ENCODE peak calls at places on chromosomes 3 and 15, in eight cellular contexts. G, E, F, Q, R, Y, C and I are unnamed samples. For H3K9me3, the result is how much of the 10 kb centered on the place peaks cover.

GRCh38 chr3:193878051-193878838 is 257.7 kb upstream of the HES1 start:
- DNase-seq in Y (no peak), E (no peak), Q (no peak), F (no peak), R (no peak), G (no peak), C (peak), I (no peak)

GRCh38 chr3:106004137-106004600 is 135.4 kb upstream of the CBLB start:
- DNase-seq in Y (no peak), Q (no peak), G (no peak), C (no peak), R (no peak), F (no peak), E (peak), I (no peak)

GRCh38 chr3:149152420-149152819 is 23.0 kb downstream of the HPS3 start:
- DNase-seq in F (no peak), E (peak), G (no peak), Q (no peak), R (no peak), C (no peak), Y (no peak), I (no peak)

GRCh38 chr3:169300436-169300835 is 363.1 kb downstream of the MECOM start:
- DNase-seq in Q (no peak), E (no peak), R (no peak), G (no peak), F (no peak), C (no peak), Y (no peak), I (no peak)

GRCh38 chr3:62295571-62295970 is 77.8 kb downstream of the FEZF2 start:
- DNase-seq in G (no peak), E (no peak), F (no peak), C (no peak), R (no peak), Q (no peak), Y (no peak), I (no peak)

GRCh38 chr3:139541156-139541897 is 1.8 kb upstream of the RBP1 start:
- DNase-seq in R (no peak), C (no peak), G (no peak), Q (no peak), Y (no peak), E (no peak), F (no peak), I (no peak)

GRCh38 chr3:194640829-194641228 is 7.6 kb upstream of the TMEM44 start:
- DNase-seq in Y (no peak), C (peak), E (peak), Q (no peak), F (no peak), R (no peak), G (no peak), I (peak)

GRCh38 chr3:35744419-35744818 is 105.1 kb downstream of the ARPP21 start:
- DNase-seq in G (no peak), E (no peak), R (no peak), Y (peak), Q (no peak), C (no peak), F (no peak), I (no peak)

GRCh38 chr3:134677196-134677986 is 26.6 kb upstream of the KY start:
- DNase-seq in Q (no peak), G (no peak), R (no peak), C (peak), Y (peak), F (peak), E (no peak), I (peak)

GRCh38 chr15:85142324-85142723 is 160.7 kb downstream of the PDE8A start:
- DNase-seq in F (no peak), R (no peak), Q (no peak), Y (no peak), E (peak), G (no peak), C (no peak), I (no peak)

GRCh38 chr3:160531311-160531710 is 34.1 kb downstream of the KPNA4 start:
- DNase-seq in Q (no peak), C (no peak), G (no peak), E (no peak), F (no peak), R (no peak), Y (no peak), I (no peak)

GRCh38 chr3:148792540-148792939 is 35.1 kb upstream of the CPB1 start:
- DNase-seq in Y (no peak), C (no peak), G (no peak), E (no peak), F (no peak), R (no peak), Q (no peak), I (no peak)

GRCh38 chr3:186320862-186321568 is 41.0 kb downstream of the DGKG start:
- DNase-seq in E (peak), Q (no peak), F (no peak), Y (no peak), R (no peak), C (no peak), G (no peak), I (no peak)

GRCh38 chr3:183392166-183393034 is 36.0 kb downstream of the MCF2L2 start:
- DNase-seq in Q (no peak), E (peak), R (no peak), F (no peak), C (peak), Y (peak), G (no peak), I (no peak)

GRCh38 chr3:21152555-21152954 is 598.5 kb downstream of the ZNF385D start:
- DNase-seq in E (no peak), R (no peak), Q (no peak), C (no peak), F (no peak), G (no peak), Y (no peak), I (no peak)

GRCh38 chr15:41777421-41777973 is 3.2 kb downstream of the MAPKBP1 start:
- DNase-seq in E (peak), G (no peak), R (no peak), C (no peak), Y (no peak), F (no peak), Q (no peak), I (no peak)

GRCh38 chr3:56919797-56920195 is 118.0 kb upstream of the ARHGEF3 start:
- DNase-seq in R (no peak), G (no peak), Q (no peak), Y (no peak), C (no peak), F (no peak), E (no peak), I (no peak)

GRCh38 chr3:179526482-179526881 is 36.2 kb upstream of the ACTL6A start:
- DNase-seq in G (no peak), Q (no peak), C (no peak), F (no peak), Y (no peak), E (peak), R (no peak), I (no peak)

GRCh38 chr15:74441248-74441939 is 7.6 kb upstream of the SEMA7A start:
- DNase-seq in F (no peak), Y (no peak), R (no peak), G (no peak), E (no peak), Q (peak), C (no peak), I (no peak)

GRCh38 chr15:59654043-59654442 is 3.3 kb downstream of the GTF2A2 start:
- DNase-seq in Q (no peak), F (no peak), C (no peak), G (no peak), Y (no peak), R (no peak), E (no peak), I (no peak)

GRCh38 chr15:59659366-59659765 is 2.1 kb upstream of the GTF2A2 start:
- DNase-seq in F (no peak), G (no peak), E (no peak), Y (no peak), C (no peak), Q (no peak), R (no peak), I (no peak)

GRCh38 chr15:59662260-59662659 is 4.9 kb upstream of the GTF2A2 start:
- DNase-seq in G (no peak), Y (no peak), E (peak), R (no peak), F (no peak), Q (no peak), C (no peak), I (no peak)

GRCh38 chr15:59656935-59657634 is at the start of gene GTF2A2:
- DNase-seq in C (peak), G (peak), F (peak), Q (peak), R (peak), Y (peak), E (peak), I (peak)

GRCh38 chr15:59657635-59658125 is 365 bp upstream of the GTF2A2 start:
- DNase-seq in F (no peak), Y (no peak), Q (no peak), C (peak), E (no peak), R (peak), G (no peak), I (no peak)
- H3K4me3 ChIP-seq in F (peak), Y (peak), Q (peak), C (no peak), E (peak), R (peak), G (peak), I (peak)

DNA sequence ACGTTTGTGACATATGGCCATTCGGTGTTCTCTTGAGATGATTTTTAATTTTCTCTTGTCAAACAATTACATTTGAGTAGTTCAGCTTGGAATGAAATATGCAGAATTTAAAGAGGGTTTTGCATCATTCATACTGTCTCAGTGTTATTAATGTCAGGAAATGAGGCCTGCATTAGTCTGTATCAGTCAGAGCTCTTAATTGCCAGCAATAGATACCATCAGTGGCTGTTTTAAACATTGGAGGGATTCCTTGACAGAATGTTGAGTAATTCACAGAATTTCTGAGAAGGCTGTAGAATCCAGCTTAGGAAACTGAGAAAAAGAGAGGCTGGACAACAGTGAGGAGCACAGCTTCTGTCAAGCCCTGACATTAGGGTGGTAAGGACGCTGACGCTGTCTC is 722.0 kb downstream of the NR2F2 start:
- DNase-seq in G (no peak), Q (no peak), F (no peak), R (no peak), E (no peak), C (no peak), Y (no peak), I (no peak)
- H3K9me3 ChIP-seq in G (under half), Q (under half), F (under half), R (under half), E (under half), C (under half), Y (under half), I (under half)

DNA sequence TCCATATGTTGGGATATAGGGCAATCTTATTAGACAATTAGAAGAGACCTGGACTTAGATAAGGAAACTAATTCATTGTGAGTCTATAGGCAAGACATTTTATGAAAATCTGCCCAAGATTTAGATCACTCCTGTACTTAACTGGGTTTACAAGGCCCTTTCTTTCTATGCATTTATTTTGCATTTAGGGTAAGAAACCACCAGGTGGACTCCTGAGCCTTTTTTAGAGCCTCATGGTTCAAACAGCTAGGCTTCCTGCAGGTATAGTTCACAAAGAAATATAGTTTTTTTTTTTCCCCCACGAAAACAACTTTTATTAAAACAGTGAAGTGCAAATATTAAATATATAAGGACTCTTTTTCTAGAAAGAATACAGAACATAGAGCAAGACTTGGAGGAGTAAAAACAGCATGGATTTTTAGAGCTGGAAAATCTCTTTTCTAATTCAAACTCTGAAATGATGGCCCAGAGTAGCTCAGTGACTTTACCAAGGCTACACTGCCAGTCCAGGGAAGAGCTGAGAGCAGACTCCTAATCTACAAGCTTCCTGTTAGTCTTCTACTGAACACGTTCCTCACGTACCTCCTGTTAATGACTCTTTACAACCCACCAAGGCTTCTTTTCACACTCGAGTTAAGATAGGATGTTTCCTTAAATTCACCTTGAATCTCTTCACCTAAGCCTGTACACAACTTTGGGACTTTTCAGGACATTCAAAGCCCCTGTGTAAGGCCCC is 401.0 kb upstream of the ATP11B start:
- DNase-seq in G (no peak), E (no peak), Q (no peak), C (no peak), R (no peak), Y (no peak), F (no peak), I (no peak)
- TF ChIP-seq CTCF in G (no peak), E (no peak), Q (no peak), C (no peak), R (no peak), Y (no peak), F (no peak), I (no peak)

GRCh38 chr15:66729339-66729951 is 27.4 kb downstream of the SMAD6 start:
- DNase-seq in G (no peak), Q (no peak), Y (no peak), E (no peak), R (no peak), F (no peak), C (no peak), I (no peak)
- H3K4me3 ChIP-seq in G (peak), Q (peak), Y (no peak), E (peak), R (no peak), F (peak), C (no peak), I (no peak)

DNA sequence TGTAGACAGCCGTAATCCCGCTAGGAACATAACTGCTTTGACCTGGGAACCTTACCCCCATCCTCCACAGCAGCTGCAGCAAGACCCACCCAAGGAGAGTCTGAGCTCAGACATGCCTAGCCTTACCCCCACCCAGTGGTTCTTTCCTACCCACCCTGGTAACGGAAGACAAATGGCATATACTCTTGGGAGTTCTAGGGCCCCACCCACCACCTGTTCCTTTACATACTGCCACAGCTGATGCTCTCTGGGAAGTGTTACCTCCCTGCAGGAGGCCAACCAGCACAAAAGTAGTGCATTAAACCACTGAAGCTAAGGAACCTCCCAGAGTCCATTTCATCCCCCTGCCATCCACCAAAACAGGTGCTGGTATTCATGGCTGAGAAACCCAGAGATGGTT is 50.6 kb upstream of the AZI2 start:
- DNase-seq in E (no peak), C (no peak), F (no peak), Y (no peak), R (no peak), Q (no peak), G (no peak), I (no peak)
- H3K9me3 ChIP-seq in E (under half), C (under half), F (under half), Y (under half), R (under half), Q (under half), G (under half), I (under half)